ENCODE peak calls at places on chromosomes 13 and 19, in eight cellular contexts. Y, U, Q, K, J, R, D and T are unnamed samples. For H3K27me3, the result is how much of the 10 kb centered on the place peaks cover.

GRCh38 chr19:43329989-43330388 is 23.5 kb upstream of the CD177 start:
- DNase-seq in Y (no peak), U (no peak), Q (no peak), K (no peak), J (no peak), R (no peak), D (no peak), T (no peak)

GRCh38 chr13:76795701-76796695 is 90.2 kb downstream of the KCTD12 start:
- DNase-seq in Y (no peak), U (no peak), Q (no peak), K (no peak), J (no peak), R (no peak), D (no peak), T (no peak)

GRCh38 chr13:36857273-36857672 is 38.3 kb downstream of the RFXAP start:
- DNase-seq in Y (no peak), U (no peak), Q (no peak), K (no peak), J (no peak), R (no peak), D (no peak), T (no peak)

GRCh38 chr19:39138221-39139211 is 12.9 kb downstream of the PAK4 start:
- DNase-seq in Y (no peak), U (no peak), Q (no peak), K (no peak), J (no peak), R (no peak), D (no peak), T (no peak)

GRCh38 chr13:40787062-40787461 is 2.3 kb upstream of the SLC25A15 start:
- DNase-seq in Y (no peak), U (no peak), Q (no peak), K (no peak), J (no peak), R (no peak), D (no peak), T (peak)

GRCh38 chr19:33302974-33303790 is 848 bp upstream of the CEBPA start:
- DNase-seq in Y (no peak), U (no peak), Q (no peak), K (peak), J (no peak), R (no peak), D (no peak), T (no peak)

GRCh38 chr13:101711307-101712025 is 259.0 kb downstream of the ITGBL1 start:
- DNase-seq in Y (no peak), U (no peak), Q (no peak), K (no peak), J (no peak), R (no peak), D (no peak), T (no peak)

GRCh38 chr13:59710995-59711701 is 452.6 kb downstream of the DIAPH3 start:
- DNase-seq in Y (no peak), U (no peak), Q (no peak), K (no peak), J (no peak), R (no peak), D (no peak), T (no peak)

GRCh38 chr19:5395541-5395940 is 54.9 kb upstream of the PTPRS start:
- DNase-seq in Y (no peak), U (no peak), Q (no peak), K (no peak), J (no peak), R (no peak), D (no peak), T (no peak)

GRCh38 chr13:34207334-34207733 is 389.4 kb downstream of the RFC3 start:
- DNase-seq in Y (no peak), U (no peak), Q (no peak), K (no peak), J (no peak), R (no peak), D (no peak), T (peak)

GRCh38 chr13:41060723-41061074 is 610 bp upstream of the WBP4 start:
- DNase-seq in Y (peak), U (peak), Q (peak), K (peak), J (peak), R (peak), D (peak), T (no peak)

GRCh38 chr19:11737964-11738745 is 591 bp downstream of the ZNF823 start:
- DNase-seq in Y (no peak), U (no peak), Q (peak), K (peak), J (peak), R (no peak), D (peak), T (no peak)

DNA sequence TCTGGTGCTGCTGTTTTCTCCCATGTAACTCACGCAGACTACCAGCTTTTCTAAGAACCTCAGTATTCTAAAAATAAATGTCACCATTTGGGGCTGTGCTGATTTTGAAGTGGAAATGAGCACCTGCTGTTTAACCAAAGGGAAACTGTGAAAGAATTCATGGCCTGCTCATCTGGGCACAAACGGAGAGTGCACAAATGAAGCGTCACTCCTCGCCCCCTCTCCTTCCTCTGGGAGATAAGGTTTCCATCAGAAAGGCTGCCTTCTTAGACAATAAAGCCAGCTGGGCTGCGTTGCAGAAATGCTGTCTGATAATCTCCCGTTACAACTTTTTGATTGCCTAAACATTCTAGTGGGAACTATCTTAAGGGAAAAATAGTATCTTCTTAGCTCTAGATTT is 73.7 kb upstream of the SLC15A1 start:
- DNase-seq in Y (no peak), U (no peak), Q (no peak), K (no peak), J (no peak), R (no peak), D (no peak), T (no peak)
- H3K27me3 ChIP-seq in Y (under half), U (under half), Q (under half), K (under half), J (under half), R (under half), D (under half), T (under half)

DNA sequence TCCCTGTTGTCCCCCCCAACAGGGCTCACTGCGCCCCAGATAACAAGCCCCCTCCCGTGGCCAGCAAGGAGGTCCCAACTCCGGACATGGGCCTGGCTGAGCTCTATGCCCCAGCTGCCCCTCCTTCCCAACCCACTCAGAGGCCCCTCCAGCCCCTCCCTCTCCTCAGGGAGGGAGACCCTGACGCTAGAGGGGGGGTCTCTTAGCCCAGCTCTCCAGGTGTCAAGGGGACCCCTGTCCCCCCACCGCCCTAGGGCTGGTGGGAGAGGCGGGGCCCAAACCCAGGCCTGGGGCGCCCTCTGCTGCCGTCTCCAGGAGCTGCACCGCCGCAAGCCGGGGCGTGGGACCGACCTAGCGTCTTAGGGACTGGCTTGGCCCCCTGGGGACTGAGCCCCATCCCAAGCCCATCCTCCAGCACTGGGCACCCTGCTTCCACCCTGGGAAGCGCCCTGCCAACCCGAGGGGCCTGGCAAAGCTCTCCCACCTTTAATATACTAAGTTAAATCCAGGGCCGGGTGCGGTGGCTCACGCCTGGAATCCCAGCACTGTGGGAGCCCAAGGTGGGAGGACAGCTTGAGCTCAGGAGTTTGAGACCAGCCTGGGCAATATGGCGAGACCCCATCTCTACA is 1.4 kb downstream of the GRIN3B start:
- DNase-seq in Y (no peak), U (peak), Q (no peak), K (peak), J (peak), R (no peak), D (peak), T (no peak)
- H3K27me3 ChIP-seq in Y (under half), U (under half), Q (half or more), K (half or more), J (under half), R (under half), D (half or more), T (under half)

GRCh38 chr19:54473983-54474382 is 887 bp upstream of the CDC42EP5 start:
- DNase-seq in Y (no peak), U (no peak), Q (peak), K (no peak), J (no peak), R (no peak), D (no peak), T (no peak)
- H3K27me3 ChIP-seq in Y (under half), U (under half), Q (under half), K (under half), J (under half), R (under half), D (half or more), T (under half)

GRCh38 chr13:27855381-27855780 is 63.1 kb downstream of the GSX1 start:
- DNase-seq in Y (no peak), U (no peak), Q (no peak), K (no peak), J (no peak), R (no peak), D (no peak), T (no peak)

GRCh38 chr13:27854606-27855005 is 62.3 kb downstream of the GSX1 start:
- DNase-seq in Y (no peak), U (no peak), Q (no peak), K (no peak), J (no peak), R (no peak), D (no peak), T (no peak)

GRCh38 chr13:27853871-27854270 is 61.6 kb downstream of the GSX1 start:
- DNase-seq in Y (no peak), U (no peak), Q (no peak), K (no peak), J (no peak), R (no peak), D (no peak), T (no peak)

GRCh38 chr13:27858046-27858445 is 61.8 kb upstream of the PDX1 start:
- DNase-seq in Y (no peak), U (no peak), Q (no peak), K (no peak), J (no peak), R (no peak), D (no peak), T (no peak)

DNA sequence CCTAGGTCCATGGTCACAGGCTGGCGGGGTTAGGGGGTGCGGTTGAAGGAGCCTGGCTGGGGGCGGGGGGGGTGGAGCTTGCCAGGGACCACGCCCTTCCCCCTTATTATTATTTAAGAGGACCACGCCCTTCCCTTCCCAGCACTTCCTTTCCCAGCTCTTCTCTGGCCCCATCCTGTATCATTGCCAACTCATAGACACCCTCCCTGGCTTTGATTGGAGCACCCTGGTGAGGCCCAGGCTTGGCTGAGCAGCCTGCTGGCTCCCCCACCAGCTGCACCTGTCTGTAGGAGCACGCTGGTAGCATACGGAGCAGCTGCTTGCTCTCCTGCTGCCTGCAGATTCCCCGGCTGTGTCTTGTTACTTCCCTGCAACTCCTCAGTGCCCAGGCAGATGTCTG is 62.5 kb upstream of the PDX1 start:
- DNase-seq in Y (no peak), U (no peak), Q (no peak), K (no peak), J (no peak), R (no peak), D (no peak), T (no peak)
- H3K27me3 ChIP-seq in Y (under half), U (under half), Q (under half), K (half or more), J (under half), R (under half), D (half or more), T (under half)

DNA sequence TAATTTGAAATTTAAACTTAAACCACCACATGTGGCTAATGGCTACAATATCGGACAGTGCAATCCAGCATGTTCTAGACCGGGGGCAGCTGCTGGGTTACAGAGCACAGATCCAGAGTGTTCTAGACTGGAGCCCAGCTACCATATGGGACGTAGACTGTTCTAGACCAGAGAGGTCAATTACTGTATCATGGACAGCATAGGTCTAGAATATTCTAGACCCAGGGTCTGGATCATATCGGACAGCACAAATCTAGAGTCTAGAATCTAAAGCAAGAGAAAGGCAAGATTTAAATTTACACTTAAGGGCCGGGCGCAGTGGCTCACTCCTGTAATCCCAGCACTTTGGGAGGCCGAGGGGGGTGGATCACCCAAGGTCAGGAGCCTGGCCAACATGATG is 37.9 kb downstream of the CELF5 start:
- DNase-seq in Y (no peak), U (no peak), Q (no peak), K (no peak), J (no peak), R (no peak), D (no peak), T (no peak)
- H3K27me3 ChIP-seq in Y (under half), U (under half), Q (under half), K (under half), J (under half), R (under half), D (under half), T (under half)

DNA sequence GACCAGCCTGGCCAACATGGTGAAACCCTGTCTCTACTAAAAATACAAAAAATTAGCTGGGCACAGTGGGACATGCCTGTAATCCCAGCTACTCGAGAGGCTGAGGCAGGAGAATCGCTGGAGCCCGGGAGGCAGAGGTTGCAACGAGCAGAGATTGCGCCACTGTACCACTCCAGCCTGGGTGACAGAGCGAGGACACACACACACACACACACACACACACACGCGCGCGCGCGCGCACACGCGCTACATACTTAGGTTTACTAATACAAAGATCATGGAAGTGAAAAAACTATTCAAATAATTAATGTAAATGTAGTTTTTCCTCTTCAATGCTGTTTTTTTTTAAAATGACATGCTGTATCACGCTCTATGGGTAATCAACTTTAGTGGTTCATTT is 58.5 kb upstream of the ZDHHC20 start:
- DNase-seq in Y (no peak), U (no peak), Q (no peak), K (no peak), J (no peak), R (no peak), D (peak), T (no peak)
- H3K27me3 ChIP-seq in Y (under half), U (under half), Q (under half), K (under half), J (under half), R (under half), D (under half), T (under half)

GRCh38 chr13:111557921-111558699 is 237.7 kb downstream of the TEX29 start:
- DNase-seq in Y (no peak), U (no peak), Q (no peak), K (no peak), J (no peak), R (no peak), D (no peak), T (no peak)
- H3K27me3 ChIP-seq in Y (under half), U (under half), Q (under half), K (under half), J (under half), R (under half), D (under half), T (under half)